ENCODE peak calls at places on chromosome 16, in ten cellular contexts. I is endodermal cell; O is effector CD4-positive, alpha-beta T cell; Y is hippocampal formation; J is OCI-LY7; K is stimulated activated CD8-positive, alpha-beta memory T cell treated with anti-CD3 and anti-CD28 coated beads, Interleukin-12 subunit alpha, Interleukin-12 subunit beta, amount 100 ng/mL, for 4 hours; C is NCI-H345; X is NCI-H446; A is lower leg skin; F is NCI-H1694 treated with DMSO at 0.1 percent for 48 hours. R is an unnamed sample.

GRCh38 chr16:49596699-49597291 is 223.2 kb downstream of the C16orf78 start:
- DNase-seq in I (peak), O (no peak), Y (no peak), J (no peak), K (no peak), C (no peak), X (no peak), A (peak), F (peak), R (no peak)

GRCh38 chr16:75931970-75932369 is 205.7 kb upstream of the CPHXL start:
- DNase-seq in I (no peak), O (no peak), Y (no peak), J (no peak), K (no peak), C (no peak), X (no peak), A (no peak), F (no peak), R (no peak)

GRCh38 chr16:8882041-8882617 is at the start of gene LITAFD:
- DNase-seq in I (no peak), O (no peak), Y (no peak), J (no peak), K (no peak), C (no peak), X (no peak), A (no peak), F (no peak), R (no peak)

GRCh38 chr16:19680972-19681371 is 37.1 kb downstream of the KNOP1 start:
- DNase-seq in I (peak), O (no peak), Y (no peak), J (no peak), K (no peak), C (no peak), X (no peak), A (no peak), F (no peak), R (no peak)

GRCh38 chr16:56357765-56358322 is 67.5 kb downstream of the AMFR start:
- DNase-seq in I (peak), O (no peak), Y (no peak), J (no peak), K (no peak), C (no peak), X (no peak), A (peak), F (no peak), R (no peak)

GRCh38 chr16:9351841-9352434 is 260.5 kb downstream of the HAPSTR1 start:
- DNase-seq in I (no peak), O (no peak), Y (no peak), J (no peak), K (no peak), C (no peak), X (no peak), A (peak), F (no peak), R (no peak)

GRCh38 chr16:77132051-77132618 is 58.9 kb upstream of the MON1B start:
- DNase-seq in I (no peak), O (no peak), Y (no peak), J (no peak), K (no peak), C (no peak), X (no peak), A (no peak), F (no peak), R (no peak)

GRCh38 chr16:56264609-56264972 is 73.3 kb downstream of the GNAO1 start:
- DNase-seq in I (no peak), O (no peak), Y (no peak), J (no peak), K (no peak), C (no peak), X (no peak), A (no peak), F (no peak), R (no peak)

GRCh38 chr16:69399361-69399760 is 13.6 kb upstream of the TERF2 start:
- DNase-seq in I (no peak), O (no peak), Y (no peak), J (no peak), K (no peak), C (no peak), X (peak), A (no peak), F (no peak), R (no peak)

GRCh38 chr16:49350265-49351103 is 23.1 kb upstream of the C16orf78 start:
- DNase-seq in I (peak), O (no peak), Y (peak), J (peak), K (no peak), C (peak), X (no peak), A (peak), F (peak), R (peak)

GRCh38 chr16:22225060-22225459 is 19.0 kb downstream of the EEF2K start:
- DNase-seq in I (no peak), O (no peak), Y (peak), J (no peak), K (no peak), C (no peak), X (no peak), A (no peak), F (no peak), R (no peak)

GRCh38 chr16:68951991-68952877 is 108.9 kb downstream of the TANGO6 start:
- DNase-seq in I (no peak), O (no peak), Y (no peak), J (no peak), K (no peak), C (no peak), X (no peak), A (no peak), F (no peak), R (no peak)

GRCh38 chr16:23711785-23712184 is 1.2 kb downstream of the ERN2 start:
- DNase-seq in I (no peak), O (no peak), Y (no peak), J (no peak), K (no peak), C (no peak), X (no peak), A (no peak), F (no peak), R (no peak)

GRCh38 chr16:29745126-29745852 is 501 bp downstream of the C16orf54 start:
- DNase-seq in I (no peak), O (peak), Y (no peak), J (no peak), K (peak), C (no peak), X (no peak), A (no peak), F (no peak), R (no peak)